ENCODE peak calls at places on chromosomes 12 and 14, in ten cellular contexts. One of them, this sample, is unnamed.

GRCh38 chr12:31220633-31221565 is 105.1 kb downstream of the SINHCAF start:
- DNase-seq in adrenal gland: no peak
- DNase-seq in WTC11: no peak
- DNase-seq in fibroblast of mammary gland: peak; percentile 20
- DNase-seq in WERI-Rb-1: peak; percentile 39
- DNase-seq in endodermal cell: no peak
- DNase-seq in choroid plexus epithelial cell: peak; percentile 50
- DNase-seq in brain microvascular endothelial cell: peak; percentile 33
- DNase-seq in epithelial cell of esophagus: peak; percentile 44
- DNase-seq in RWPE1: no peak
- DNase-seq in this sample: no peak

GRCh38 chr14:92121207-92121669 is 268 bp downstream of the NDUFB1 start:
- DNase-seq in adrenal gland: peak; percentile 70
- DNase-seq in WTC11: no peak
- DNase-seq in fibroblast of mammary gland: peak; percentile 43
- DNase-seq in WERI-Rb-1: no peak
- DNase-seq in endodermal cell: no peak
- DNase-seq in choroid plexus epithelial cell: peak; percentile 71
- DNase-seq in brain microvascular endothelial cell: peak; percentile 22
- DNase-seq in epithelial cell of esophagus: peak; percentile 43
- DNase-seq in RWPE1: no peak
- DNase-seq in this sample: no peak

GRCh38 chr12:117101953-117102833 is 3.0 kb upstream of the TESC start:
- DNase-seq in adrenal gland: peak; percentile 11
- DNase-seq in WTC11: no peak
- DNase-seq in fibroblast of mammary gland: no peak
- DNase-seq in WERI-Rb-1: no peak
- DNase-seq in endodermal cell: peak; percentile 65
- DNase-seq in choroid plexus epithelial cell: no peak
- DNase-seq in brain microvascular endothelial cell: no peak
- DNase-seq in epithelial cell of esophagus: no peak
- DNase-seq in RWPE1: no peak
- DNase-seq in this sample: no peak

GRCh38 chr14:55121628-55122440 is 7.2 kb upstream of the LGALS3 start:
- DNase-seq in adrenal gland: no peak
- DNase-seq in WTC11: no peak
- DNase-seq in fibroblast of mammary gland: no peak
- DNase-seq in WERI-Rb-1: no peak
- DNase-seq in endodermal cell: no peak
- DNase-seq in choroid plexus epithelial cell: no peak
- DNase-seq in brain microvascular endothelial cell: no peak
- DNase-seq in epithelial cell of esophagus: no peak
- DNase-seq in RWPE1: no peak
- DNase-seq in this sample: no peak

GRCh38 chr14:52701223-52701622 is 5.8 kb upstream of the PSMC6 start:
- DNase-seq in adrenal gland: no peak
- DNase-seq in WTC11: no peak
- DNase-seq in fibroblast of mammary gland: peak; percentile 12
- DNase-seq in WERI-Rb-1: no peak
- DNase-seq in endodermal cell: no peak
- DNase-seq in choroid plexus epithelial cell: peak; percentile 12
- DNase-seq in brain microvascular endothelial cell: no peak
- DNase-seq in epithelial cell of esophagus: peak; percentile 89
- DNase-seq in RWPE1: no peak
- DNase-seq in this sample: no peak

GRCh38 chr14:31935406-31935805 is 141.7 kb upstream of the ARHGAP5 start:
- DNase-seq in adrenal gland: no peak
- DNase-seq in WTC11: no peak
- DNase-seq in fibroblast of mammary gland: no peak
- DNase-seq in WERI-Rb-1: no peak
- DNase-seq in endodermal cell: no peak
- DNase-seq in choroid plexus epithelial cell: peak; percentile 28
- DNase-seq in brain microvascular endothelial cell: no peak
- DNase-seq in epithelial cell of esophagus: no peak
- DNase-seq in RWPE1: no peak
- DNase-seq in this sample: no peak

GRCh38 chr12:24795699-24796385 is 153.1 kb downstream of the BCAT1 start:
- DNase-seq in adrenal gland: no peak
- DNase-seq in WTC11: no peak
- DNase-seq in fibroblast of mammary gland: no peak
- DNase-seq in WERI-Rb-1: no peak
- DNase-seq in endodermal cell: no peak
- DNase-seq in choroid plexus epithelial cell: peak; percentile 13
- DNase-seq in brain microvascular endothelial cell: no peak
- DNase-seq in epithelial cell of esophagus: no peak
- DNase-seq in RWPE1: no peak
- DNase-seq in this sample: no peak

GRCh38 chr12:19186722-19187661 is 57.5 kb downstream of the PLEKHA5 start:
- DNase-seq in adrenal gland: no peak
- DNase-seq in WTC11: no peak
- DNase-seq in fibroblast of mammary gland: peak; percentile 75
- DNase-seq in WERI-Rb-1: peak; percentile 75
- DNase-seq in endodermal cell: no peak
- DNase-seq in choroid plexus epithelial cell: peak; percentile 84
- DNase-seq in brain microvascular endothelial cell: no peak
- DNase-seq in epithelial cell of esophagus: peak; percentile 69
- DNase-seq in RWPE1: peak; percentile 32
- DNase-seq in this sample: no peak

GRCh38 chr14:70706177-70706576 is 64.5 kb downstream of the TTC9 start:
- DNase-seq in adrenal gland: peak; percentile 30
- DNase-seq in WTC11: no peak
- DNase-seq in fibroblast of mammary gland: no peak
- DNase-seq in WERI-Rb-1: no peak
- DNase-seq in endodermal cell: no peak
- DNase-seq in choroid plexus epithelial cell: no peak
- DNase-seq in brain microvascular endothelial cell: no peak
- DNase-seq in epithelial cell of esophagus: no peak
- DNase-seq in RWPE1: no peak
- DNase-seq in this sample: no peak

GRCh38 chr14:100421756-100422470 is 98.8 kb downstream of the SLC25A47 start:
- DNase-seq in adrenal gland: no peak
- DNase-seq in WTC11: no peak
- DNase-seq in fibroblast of mammary gland: no peak
- DNase-seq in WERI-Rb-1: no peak
- DNase-seq in endodermal cell: no peak
- DNase-seq in choroid plexus epithelial cell: no peak
- DNase-seq in brain microvascular endothelial cell: no peak
- DNase-seq in epithelial cell of esophagus: no peak
- DNase-seq in RWPE1: no peak
- DNase-seq in this sample: no peak

GRCh38 chr14:100417466-100417865 is 94.3 kb downstream of the SLC25A47 start:
- DNase-seq in adrenal gland: peak; percentile 92
- DNase-seq in WTC11: peak; percentile 79
- DNase-seq in fibroblast of mammary gland: peak; percentile 96
- DNase-seq in WERI-Rb-1: peak; percentile 77
- DNase-seq in endodermal cell: peak; percentile 94
- DNase-seq in choroid plexus epithelial cell: peak; percentile 96
- DNase-seq in brain microvascular endothelial cell: peak; percentile 93
- DNase-seq in epithelial cell of esophagus: peak; percentile 91
- DNase-seq in RWPE1: peak; percentile 90
- DNase-seq in this sample: peak; percentile 74

GRCh38 chr14:100416921-100417451 is 93.8 kb downstream of the SLC25A47 start:
- DNase-seq in adrenal gland: no peak
- DNase-seq in WTC11: no peak
- DNase-seq in fibroblast of mammary gland: peak; percentile 85
- DNase-seq in WERI-Rb-1: no peak
- DNase-seq in endodermal cell: peak; percentile 60
- DNase-seq in choroid plexus epithelial cell: peak; percentile 33
- DNase-seq in brain microvascular endothelial cell: no peak
- DNase-seq in epithelial cell of esophagus: peak; percentile 70
- DNase-seq in RWPE1: peak; percentile 61
- DNase-seq in this sample: no peak

GRCh38 chr14:100422556-100423420 is 99.6 kb downstream of the SLC25A47 start:
- DNase-seq in adrenal gland: no peak
- DNase-seq in WTC11: no peak
- DNase-seq in fibroblast of mammary gland: peak; percentile 69
- DNase-seq in WERI-Rb-1: no peak
- DNase-seq in endodermal cell: no peak
- DNase-seq in choroid plexus epithelial cell: peak; percentile 78
- DNase-seq in brain microvascular endothelial cell: peak; percentile 32
- DNase-seq in epithelial cell of esophagus: no peak
- DNase-seq in RWPE1: no peak
- DNase-seq in this sample: no peak

DNA sequence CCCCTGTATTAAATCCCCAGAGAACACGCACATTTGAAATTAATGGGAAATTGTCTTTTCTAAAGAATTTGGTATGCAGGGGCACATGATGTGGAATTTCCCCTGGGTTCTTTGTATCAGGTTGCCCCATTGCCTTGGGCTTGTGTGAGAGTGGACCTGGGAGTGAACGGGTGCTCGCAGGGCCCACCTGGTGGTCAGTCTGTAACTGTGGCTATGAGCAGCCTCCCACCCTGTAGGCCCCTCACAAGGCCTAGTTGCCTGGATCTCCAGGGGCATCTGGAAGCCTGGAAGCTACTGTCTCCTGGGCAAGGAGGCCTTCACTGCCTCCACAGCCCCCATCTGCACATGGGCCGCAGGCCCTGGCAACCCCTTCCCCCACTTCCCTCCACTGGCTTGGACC is 96.7 kb downstream of the SLC25A47 start:
- DNase-seq in adrenal gland: no peak
- DNase-seq in WTC11: peak; percentile 41
- DNase-seq in fibroblast of mammary gland: no peak
- DNase-seq in WERI-Rb-1: peak; percentile 48
- DNase-seq in endodermal cell: peak; percentile 73
- DNase-seq in choroid plexus epithelial cell: no peak
- DNase-seq in brain microvascular endothelial cell: no peak
- DNase-seq in epithelial cell of esophagus: no peak
- DNase-seq in RWPE1: no peak
- DNase-seq in this sample: peak; percentile 31
- TF ChIP-seq CTCF in adrenal gland: no peak
- TF ChIP-seq CTCF in WTC11: no peak
- TF ChIP-seq CTCF in fibroblast of mammary gland: no peak
- TF ChIP-seq CTCF in WERI-Rb-1: peak; percentile 80
- TF ChIP-seq CTCF in endodermal cell: peak; percentile 78
- TF ChIP-seq CTCF in choroid plexus epithelial cell: peak; percentile 31
- TF ChIP-seq CTCF in brain microvascular endothelial cell: peak; percentile 50
- TF ChIP-seq CTCF in epithelial cell of esophagus: no peak
- TF ChIP-seq CTCF in RWPE1: no peak
- TF ChIP-seq CTCF in this sample: peak; percentile 49

DNA sequence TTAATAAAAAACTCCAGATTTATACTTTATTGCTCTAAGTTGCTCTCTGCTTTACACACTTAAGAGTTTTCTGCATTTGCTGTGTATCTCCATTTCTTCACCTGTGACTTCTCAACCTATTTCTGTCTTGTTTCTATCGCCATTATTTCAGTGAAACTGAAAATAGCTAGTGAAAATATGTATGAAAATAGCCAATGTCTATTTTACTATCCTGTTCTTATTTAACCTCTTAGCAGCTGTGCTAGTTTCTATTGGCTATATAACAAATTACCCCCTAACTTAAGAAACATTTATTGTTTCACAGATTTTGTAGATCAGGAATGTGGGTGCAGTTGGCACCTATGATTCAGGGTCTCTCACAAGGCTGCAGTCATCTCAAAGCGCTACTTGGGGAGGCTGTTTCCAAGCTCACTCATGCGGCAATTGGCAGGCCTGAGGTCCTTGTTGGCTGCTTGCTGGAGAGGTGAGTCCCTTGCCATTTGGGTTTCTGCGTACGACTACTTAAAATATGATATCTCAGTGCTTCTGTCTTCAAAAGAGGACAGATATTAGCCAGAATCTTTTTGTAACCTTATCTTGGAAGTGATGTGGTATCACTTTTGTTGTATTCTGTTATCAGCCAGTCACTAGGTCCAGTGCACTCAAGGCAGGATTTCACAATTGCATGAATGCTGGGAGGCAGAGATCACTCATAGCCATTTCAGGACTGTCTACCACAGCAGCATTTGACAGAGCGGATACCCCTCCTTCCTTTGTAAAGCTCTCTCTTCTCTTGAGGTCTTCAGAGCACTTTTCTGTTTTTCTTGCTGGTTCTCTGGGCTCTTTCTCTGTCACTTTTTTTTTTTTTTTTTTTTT is 7.2 kb downstream of the ERC1 start:
- DNase-seq in adrenal gland: peak; percentile 45
- DNase-seq in WTC11: no peak
- DNase-seq in fibroblast of mammary gland: peak; percentile 12
- DNase-seq in WERI-Rb-1: no peak
- DNase-seq in endodermal cell: peak; percentile 42
- DNase-seq in choroid plexus epithelial cell: peak; percentile 15
- DNase-seq in brain microvascular endothelial cell: no peak
- DNase-seq in epithelial cell of esophagus: no peak
- DNase-seq in RWPE1: no peak
- DNase-seq in this sample: peak; percentile 4
- TF ChIP-seq CTCF in adrenal gland: no peak
- TF ChIP-seq CTCF in WTC11: no peak
- TF ChIP-seq CTCF in fibroblast of mammary gland: no peak
- TF ChIP-seq CTCF in WERI-Rb-1: no peak
- TF ChIP-seq CTCF in endodermal cell: no peak
- TF ChIP-seq CTCF in choroid plexus epithelial cell: no peak
- TF ChIP-seq CTCF in brain microvascular endothelial cell: no peak
- TF ChIP-seq CTCF in epithelial cell of esophagus: no peak
- TF ChIP-seq CTCF in RWPE1: no peak
- TF ChIP-seq CTCF in this sample: no peak

DNA sequence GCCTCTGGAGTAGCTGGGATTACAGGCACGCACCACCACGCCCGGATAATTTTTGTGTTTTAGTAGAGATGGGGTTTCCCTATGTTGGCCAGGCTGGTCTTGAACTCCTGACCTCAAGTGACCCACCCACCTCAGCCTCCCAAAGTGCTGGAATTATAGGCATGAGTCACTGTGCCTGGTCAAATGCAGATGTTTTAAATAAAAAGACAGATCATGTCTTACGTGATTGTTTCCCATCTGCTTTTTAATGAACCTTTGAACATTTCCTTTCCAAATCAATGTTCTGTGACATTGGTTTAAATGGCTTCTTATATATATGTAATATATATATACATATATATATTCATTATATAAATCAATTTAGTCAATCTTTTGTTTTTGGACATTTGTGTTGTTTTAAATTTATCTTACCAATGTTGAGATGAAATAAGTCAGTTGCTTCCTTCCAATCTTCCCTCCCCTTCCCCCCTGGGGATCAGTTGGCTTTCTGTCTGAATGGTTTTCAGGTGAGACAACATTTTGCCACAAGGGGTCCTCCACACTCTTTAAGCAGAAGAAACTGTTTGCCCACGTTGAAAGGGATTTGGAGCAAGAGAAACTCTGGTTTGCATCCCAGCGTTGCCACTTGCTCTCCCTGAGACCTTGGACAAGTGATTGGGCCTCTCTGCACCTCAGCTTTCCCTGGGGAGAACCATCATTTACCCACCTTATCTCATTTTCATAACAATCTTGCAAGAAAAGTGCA is 47.6 kb upstream of the RBM19 start:
- DNase-seq in adrenal gland: no peak
- DNase-seq in WTC11: peak; percentile 52
- DNase-seq in fibroblast of mammary gland: peak; percentile 73
- DNase-seq in WERI-Rb-1: no peak
- DNase-seq in endodermal cell: peak; percentile 91
- DNase-seq in choroid plexus epithelial cell: peak; percentile 14
- DNase-seq in brain microvascular endothelial cell: no peak
- DNase-seq in epithelial cell of esophagus: no peak
- DNase-seq in RWPE1: peak; percentile 18
- DNase-seq in this sample: no peak
- TF ChIP-seq CTCF in adrenal gland: no peak
- TF ChIP-seq CTCF in WTC11: no peak
- TF ChIP-seq CTCF in fibroblast of mammary gland: peak; percentile 42
- TF ChIP-seq CTCF in WERI-Rb-1: peak; percentile 44
- TF ChIP-seq CTCF in endodermal cell: peak; percentile 84
- TF ChIP-seq CTCF in choroid plexus epithelial cell: peak; percentile 30
- TF ChIP-seq CTCF in brain microvascular endothelial cell: no peak
- TF ChIP-seq CTCF in epithelial cell of esophagus: no peak
- TF ChIP-seq CTCF in RWPE1: no peak
- TF ChIP-seq CTCF in this sample: peak; percentile 50

GRCh38 chr12:47636908-47637780 is 68.7 kb downstream of the RPAP3 start:
- DNase-seq in adrenal gland: no peak
- DNase-seq in WTC11: peak; percentile 85
- DNase-seq in fibroblast of mammary gland: peak; percentile 16
- DNase-seq in WERI-Rb-1: peak; percentile 64
- DNase-seq in endodermal cell: peak; percentile 97
- DNase-seq in choroid plexus epithelial cell: peak; percentile 45
- DNase-seq in brain microvascular endothelial cell: peak; percentile 42
- DNase-seq in epithelial cell of esophagus: peak; percentile 71
- DNase-seq in RWPE1: no peak
- DNase-seq in this sample: peak; percentile 14
- TF ChIP-seq CTCF in adrenal gland: no peak
- TF ChIP-seq CTCF in WTC11: peak; percentile 74
- TF ChIP-seq CTCF in fibroblast of mammary gland: peak; percentile 49
- TF ChIP-seq CTCF in WERI-Rb-1: peak; percentile 66
- TF ChIP-seq CTCF in endodermal cell: peak; percentile 86
- TF ChIP-seq CTCF in choroid plexus epithelial cell: peak; percentile 72
- TF ChIP-seq CTCF in brain microvascular endothelial cell: peak; percentile 82
- TF ChIP-seq CTCF in epithelial cell of esophagus: peak; percentile 67
- TF ChIP-seq CTCF in RWPE1: peak; percentile 43
- TF ChIP-seq CTCF in this sample: peak; percentile 16

This sample was measured in nephron progenitor cell.